ENCODE peak calls at places on chromosomes 16 and 17, in six cellular contexts. Q is HFFc6, S is thoracic aorta, T is neural progenitor cell, I is GM12878, R is astrocyte of the spinal cord. V is an unnamed sample.

GRCh38 chr17:34993031-34993430 is 12.7 kb downstream of the LIG3 start:
- DNase-seq in Q (no peak), S (no peak), T (no peak), I (no peak), R (no peak), V (no peak)

GRCh38 chr17:30113213-30113612 is 3.4 kb upstream of the NSRP1 start:
- DNase-seq in Q (peak; percentile 64), S (no peak), T (no peak), I (peak; percentile 56), R (peak; percentile 68), V (no peak)

GRCh38 chr16:76661691-76662090 is 384.5 kb downstream of the CNTNAP4 start:
- DNase-seq in Q (no peak), S (no peak), T (no peak), I (no peak), R (no peak), V (no peak)

GRCh38 chr17:29566473-29567361 is at the start of gene ABHD15:
- DNase-seq in Q (peak; percentile 25), S (no peak), T (peak; percentile 84), I (no peak), R (peak; percentile 62), V (peak; percentile 28)

GRCh38 chr17:7356072-7356549 is 1.2 kb downstream of the TMEM95 start:
- DNase-seq in Q (peak; percentile 32), S (no peak), T (peak; percentile 93), I (no peak), R (peak; percentile 56), V (peak; percentile 80)

GRCh38 chr17:1060991-1061390 is 64.1 kb downstream of the TIMM22 start:
- DNase-seq in Q (peak; percentile 98), S (peak; percentile 53), T (no peak), I (no peak), R (peak; percentile 97), V (peak; percentile 58)

GRCh38 chr16:17831330-17831729 is 360.6 kb upstream of the XYLT1 start:
- DNase-seq in Q (no peak), S (no peak), T (peak; percentile 26), I (no peak), R (no peak), V (no peak)

GRCh38 chr16:31421587-31421986 is 6.6 kb downstream of the COX6A2 start:
- DNase-seq in Q (no peak), S (no peak), T (no peak), I (peak; percentile 34), R (no peak), V (no peak)

GRCh38 chr16:68351463-68351862 is 40.6 kb downstream of the PRMT7 start:
- DNase-seq in Q (no peak), S (no peak), T (no peak), I (no peak), R (no peak), V (no peak)

GRCh38 chr16:17304124-17304813 is 166.5 kb downstream of the XYLT1 start:
- DNase-seq in Q (no peak), S (no peak), T (no peak), I (no peak), R (peak; percentile 24), V (no peak)

GRCh38 chr17:63601439-63602371 is 1.0 kb downstream of the TACO1 start:
- DNase-seq in Q (no peak), S (no peak), T (peak; percentile 27), I (no peak), R (peak; percentile 17), V (no peak)

GRCh38 chr17:55289106-55289446 is 24.3 kb downstream of the HLF start:
- DNase-seq in Q (no peak), S (no peak), T (no peak), I (no peak), R (no peak), V (no peak)

GRCh38 chr17:7843536-7844291 is 9.7 kb downstream of the KDM6B start:
- DNase-seq in Q (peak; percentile 59), S (no peak), T (peak; percentile 96), I (peak; percentile 70), R (peak; percentile 90), V (peak; percentile 80)

GRCh38 chr17:45904886-45905285 is 10.5 kb downstream of the MAPT start:
- DNase-seq in Q (no peak), S (no peak), T (peak; percentile 31), I (no peak), R (no peak), V (no peak)

GRCh38 chr17:75565066-75565465 is 22.5 kb upstream of the MYO15B start:
- DNase-seq in Q (peak; percentile 45), S (no peak), T (no peak), I (no peak), R (no peak), V (no peak)

GRCh38 chr16:11101695-11102522 is 154.1 kb downstream of the SOCS1 start:
- DNase-seq in Q (no peak), S (no peak), T (no peak), I (no peak), R (no peak), V (no peak)
- TF ChIP-seq CTCF in Q (peak; percentile 54), S (no peak), T (no peak), I (no peak), R (peak; percentile 21), V (no peak)

DNA sequence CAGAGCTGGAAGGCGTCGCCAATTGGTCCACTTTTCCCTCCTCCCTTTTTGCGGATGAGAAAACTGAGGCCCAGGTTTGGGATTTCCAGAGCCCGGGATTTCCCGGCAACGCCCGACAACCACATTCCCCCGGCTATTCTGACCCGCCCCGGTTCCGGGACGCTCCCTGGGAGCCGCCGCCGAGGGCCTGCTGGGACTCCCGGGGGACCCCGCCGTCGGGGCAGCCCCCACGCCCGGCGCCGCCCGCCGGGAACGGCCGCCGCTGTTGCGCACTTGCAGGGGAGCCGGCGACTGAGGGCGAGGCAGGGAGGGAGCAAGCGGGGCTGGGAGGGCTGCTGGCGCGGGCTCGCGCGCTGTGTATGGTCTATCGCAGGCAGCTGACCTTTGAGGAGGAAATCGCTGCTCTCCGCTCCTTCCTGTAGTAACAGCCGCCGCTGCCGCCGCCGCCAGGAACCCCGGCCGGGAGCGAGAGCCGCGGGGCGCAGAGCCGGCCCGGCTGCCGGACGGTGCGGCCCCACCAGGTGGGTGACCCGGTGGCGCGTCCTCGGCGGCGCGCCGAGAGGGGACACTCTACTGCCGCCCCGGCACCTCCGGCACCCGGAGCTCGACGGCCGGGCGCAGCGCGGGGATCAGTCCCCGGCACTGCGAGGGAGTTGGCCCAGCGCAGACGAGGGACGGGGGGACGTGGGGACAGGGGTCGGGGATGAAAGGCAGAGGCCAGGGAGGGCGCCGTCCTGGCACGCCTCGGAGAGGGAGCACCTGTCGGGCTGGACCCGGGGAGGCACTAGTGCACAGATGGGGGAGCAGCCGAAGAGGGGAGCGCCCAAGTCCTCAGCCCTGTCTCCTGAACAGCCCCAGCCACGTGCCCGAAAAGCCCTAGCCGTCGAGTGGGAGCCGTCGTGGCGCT is at the start of gene STAT5A:
- DNase-seq in Q (peak; percentile 28), S (peak; percentile 61), T (peak; percentile 82), I (no peak), R (peak; percentile 69), V (peak; percentile 34)
- TF ChIP-seq CTCF in Q (no peak), S (no peak), T (no peak), I (no peak), R (no peak), V (no peak)

GRCh38 chr16:85027968-85028637 is 508 bp downstream of the KIAA0513 start:
- DNase-seq in Q (no peak), S (no peak), T (peak; percentile 73), I (no peak), R (no peak), V (no peak)
- TF ChIP-seq CTCF in Q (peak; percentile 42), S (peak; percentile 8), T (peak; percentile 40), I (peak; percentile 3), R (peak; percentile 37), V (no peak)

DNA sequence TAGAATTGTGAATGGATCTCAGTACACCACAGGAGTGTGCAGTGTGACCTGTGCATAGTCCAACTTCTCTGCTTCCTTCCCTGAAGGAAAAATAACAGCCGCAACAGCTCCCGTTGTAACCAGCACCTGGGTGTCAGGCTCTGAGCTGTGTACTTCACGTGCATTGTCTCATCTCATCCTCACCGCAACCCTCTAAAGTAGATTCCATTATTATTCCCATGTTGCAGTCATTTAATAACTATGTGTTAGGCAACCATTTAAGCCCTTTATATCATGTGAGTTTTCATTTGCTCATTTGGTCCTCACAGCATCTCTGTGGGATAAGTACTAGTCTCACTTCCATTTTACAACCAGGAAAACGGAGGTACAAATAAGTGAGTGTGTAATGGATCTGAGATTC is 247.0 kb upstream of the MAF start:
- DNase-seq in Q (no peak), S (no peak), T (no peak), I (no peak), R (no peak), V (no peak)
- TF ChIP-seq CTCF in Q (no peak), S (no peak), T (no peak), I (no peak), R (no peak), V (no peak)

DNA sequence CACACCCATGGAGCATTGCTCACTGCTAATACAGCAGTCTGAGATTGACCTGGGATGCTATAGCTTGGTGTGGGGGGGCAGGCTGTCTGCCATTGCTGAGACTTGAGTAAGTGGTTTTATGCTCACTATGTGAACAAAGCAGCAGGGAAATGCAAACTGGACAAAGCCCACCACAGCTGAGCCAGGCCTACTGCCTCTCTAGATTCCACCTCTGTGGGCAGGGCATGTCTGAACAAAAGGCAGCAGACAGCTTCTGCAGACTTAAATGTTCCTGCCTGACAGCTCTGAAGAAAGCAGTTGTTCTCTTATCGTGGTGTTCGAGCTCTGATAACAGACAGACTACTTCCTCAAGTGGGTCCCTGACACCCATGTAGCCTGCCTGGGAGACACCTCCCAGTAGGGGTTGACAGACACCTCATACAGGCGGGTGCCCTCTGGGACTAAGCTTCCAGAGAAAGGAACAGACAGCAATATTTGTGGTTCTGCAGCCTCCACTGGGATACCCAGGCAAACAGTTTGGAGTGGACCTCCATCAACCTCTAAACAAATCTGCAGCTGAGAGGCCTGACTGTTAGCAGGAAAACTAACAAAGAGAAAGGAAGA is 2204.8 kb downstream of the TP53TG3F start:
- DNase-seq in Q (no peak), S (no peak), T (no peak), I (no peak), R (no peak), V (no peak)
- TF ChIP-seq CTCF in Q (no peak), S (no peak), T (no peak), I (no peak), R (no peak), V (no peak)

DNA sequence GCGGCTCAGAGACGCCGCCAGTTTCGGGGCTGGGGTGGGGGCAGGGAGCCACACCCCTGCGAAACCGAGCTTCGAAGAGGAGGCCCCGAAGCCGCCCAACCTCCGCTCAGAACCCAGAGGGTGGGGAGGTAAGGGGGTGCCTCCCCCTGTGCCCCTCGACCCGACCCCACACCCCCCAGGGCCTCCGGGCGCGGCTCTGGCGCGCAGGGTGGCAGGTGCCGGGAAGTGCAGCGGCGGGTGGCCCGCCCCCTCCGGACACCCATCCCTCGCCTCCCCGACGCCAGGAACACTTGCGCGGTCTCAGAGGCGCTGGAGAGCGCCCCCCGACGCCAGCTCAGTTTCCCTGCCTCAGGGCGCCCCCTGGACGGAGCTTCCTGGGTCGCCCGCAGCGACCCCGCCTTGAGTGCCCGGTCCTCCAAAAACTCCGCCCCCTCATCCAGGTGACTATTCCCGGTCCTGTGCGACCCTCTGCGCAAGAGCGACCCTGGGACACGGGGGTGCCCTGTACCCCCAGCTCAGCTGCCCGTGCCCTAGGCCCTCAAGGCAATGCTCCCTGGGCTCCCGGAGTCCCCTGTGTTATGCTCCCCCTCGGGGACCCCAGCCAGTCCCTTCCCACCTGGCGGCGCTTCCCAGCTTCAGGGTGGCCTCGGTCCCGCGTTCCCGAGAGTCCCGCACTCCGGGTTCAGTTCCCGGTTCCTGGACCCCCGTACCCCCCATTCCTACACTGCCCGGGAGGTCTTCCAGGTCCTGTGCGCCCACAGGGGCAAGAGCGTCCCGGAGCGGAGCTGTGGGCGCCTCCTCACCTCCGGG is 562 bp downstream of the PPL start:
- DNase-seq in Q (no peak), S (no peak), T (peak; percentile 75), I (no peak), R (no peak), V (no peak)
- TF ChIP-seq CTCF in Q (peak; percentile 30), S (peak; percentile 29), T (peak; percentile 40), I (no peak), R (peak; percentile 13), V (no peak)

GRCh38 chr17:6290488-6291196 is 144.3 kb downstream of the AIPL1 start:
- DNase-seq in Q (no peak), S (no peak), T (no peak), I (no peak), R (no peak), V (no peak)
- TF ChIP-seq CTCF in Q (no peak), S (no peak), T (no peak), I (no peak), R (no peak), V (no peak)